ENCODE peak calls at places on chromosomes 12 and 14, in eight cellular contexts. U, T, Z, X, I, R, A and Q are unnamed samples.

GRCh38 chr14:22434901-22435565 is 154.0 kb downstream of the DAD1 start:
- DNase-seq in U (no peak), T (no peak), Z (no peak), X (no peak), I (no peak), R (no peak), A (no peak), Q (no peak)

GRCh38 chr14:96748371-96748770 is 48.8 kb upstream of the VRK1 start:
- DNase-seq in U (no peak), T (no peak), Z (no peak), X (no peak), I (peak), R (no peak), A (no peak), Q (no peak)

GRCh38 chr12:120264511-120265202 is 873 bp downstream of the PXN start:
- DNase-seq in U (no peak), T (no peak), Z (no peak), X (no peak), I (no peak), R (no peak), A (no peak), Q (no peak)

GRCh38 chr14:99972748-99973466 is 92.3 kb upstream of the EVL start:
- DNase-seq in U (no peak), T (no peak), Z (no peak), X (no peak), I (no peak), R (peak), A (peak), Q (no peak)

GRCh38 chr12:87368259-87368658 is 660.9 kb downstream of the C12orf50 start:
- DNase-seq in U (no peak), T (no peak), Z (no peak), X (no peak), I (peak), R (no peak), A (no peak), Q (no peak)

GRCh38 chr12:124744659-124745467 is 118.8 kb downstream of the SCARB1 start:
- DNase-seq in U (no peak), T (no peak), Z (no peak), X (no peak), I (no peak), R (no peak), A (no peak), Q (no peak)

GRCh38 chr12:116492703-116493324 is 66.4 kb upstream of the MAP1LC3B2 start:
- DNase-seq in U (no peak), T (no peak), Z (no peak), X (peak), I (no peak), R (peak), A (peak), Q (no peak)

GRCh38 chr14:95523051-95523817 is 6.8 kb upstream of the SYNE3 start:
- DNase-seq in U (no peak), T (no peak), Z (peak), X (no peak), I (no peak), R (peak), A (peak), Q (no peak)

GRCh38 chr14:23831591-23831990 is 122.0 kb upstream of the DHRS4 start:
- DNase-seq in U (no peak), T (no peak), Z (no peak), X (no peak), I (no peak), R (no peak), A (peak), Q (no peak)